ENCODE peak calls at places on chromosome 6, in ten cellular contexts. Z, R, P, B, F, X, V, Y, I and A are unnamed samples.

GRCh38 chr6:33851959-33852358 is 48.2 kb upstream of the MLN start:
- DNase-seq in Z (peak; percentile 31), R (no peak), P (peak; percentile 23), B (no peak), F (no peak), X (no peak), V (peak; percentile 54), Y (peak; percentile 60), I (no peak), A (no peak)

GRCh38 chr6:9380568-9380967 is 945.2 kb upstream of the SLC35B3 start:
- DNase-seq in Z (no peak), R (no peak), P (no peak), B (no peak), F (no peak), X (no peak), V (no peak), Y (no peak), I (no peak), A (no peak)

GRCh38 chr6:21992178-21992967 is 304.5 kb downstream of the PRL start:
- DNase-seq in Z (no peak), R (peak; percentile 89), P (peak; percentile 51), B (peak; percentile 80), F (no peak), X (no peak), V (no peak), Y (no peak), I (no peak), A (no peak)

GRCh38 chr6:84258268-84258667 is 30.8 kb upstream of the CEP162 start:
- DNase-seq in Z (no peak), R (no peak), P (peak; percentile 8), B (no peak), F (no peak), X (no peak), V (no peak), Y (no peak), I (no peak), A (no peak)

GRCh38 chr6:165987483-165988305 is 180.0 kb downstream of the TBXT start:
- DNase-seq in Z (peak; percentile 89), R (peak; percentile 86), P (peak; percentile 3), B (peak; percentile 98), F (peak; percentile 58), X (peak; percentile 78), V (no peak), Y (peak; percentile 85), I (no peak), A (no peak)

GRCh38 chr6:144265061-144265357 is 20.1 kb upstream of the UTRN start:
- DNase-seq in Z (no peak), R (peak; percentile 83), P (peak; percentile 11), B (peak; percentile 35), F (no peak), X (no peak), V (no peak), Y (no peak), I (no peak), A (no peak)

GRCh38 chr6:125899726-125900182 is 56.8 kb upstream of the HINT3 start:
- DNase-seq in Z (peak; percentile 72), R (no peak), P (no peak), B (no peak), F (no peak), X (no peak), V (no peak), Y (peak; percentile 4), I (no peak), A (no peak)

GRCh38 chr6:116902634-116903033 is 25.6 kb downstream of the RFX6 start:
- DNase-seq in Z (no peak), R (no peak), P (no peak), B (no peak), F (no peak), X (no peak), V (no peak), Y (no peak), I (no peak), A (no peak)

GRCh38 chr6:160238786-160239751 is 19.6 kb downstream of the SLC22A2 start:
- DNase-seq in Z (no peak), R (peak; percentile 51), P (no peak), B (no peak), F (no peak), X (no peak), V (no peak), Y (no peak), I (no peak), A (no peak)

GRCh38 chr6:24929255-24929654 is 6.5 kb downstream of the RIPOR2 start:
- DNase-seq in Z (no peak), R (no peak), P (no peak), B (no peak), F (no peak), X (no peak), V (no peak), Y (no peak), I (peak; percentile 81), A (no peak)

DNA sequence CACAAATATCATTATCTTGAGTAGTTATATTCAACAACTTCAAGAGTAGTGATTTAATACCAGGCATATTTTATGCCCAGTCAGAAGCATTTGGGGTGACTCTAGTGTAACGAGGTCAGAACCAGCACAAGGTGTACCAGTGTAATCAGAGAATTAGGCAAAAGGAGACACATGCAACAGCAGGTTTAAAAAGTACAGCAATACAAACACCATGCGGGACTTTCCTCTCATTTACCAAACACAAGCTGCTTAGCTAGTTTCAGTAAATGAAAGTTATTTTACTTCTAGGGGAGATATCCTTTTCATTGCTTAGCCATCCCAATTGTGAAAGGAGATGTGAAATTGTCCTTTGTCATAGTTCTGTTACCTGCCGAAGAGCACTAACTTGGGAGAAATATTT is 831 bp downstream of the FILIP1 start:
- DNase-seq in Z (no peak), R (no peak), P (no peak), B (no peak), F (no peak), X (no peak), V (no peak), Y (no peak), I (no peak), A (no peak)
- H3K4me3 ChIP-seq in Z (peak overlapping the region; percentile 43), R (no peak overlapping the region), P (peak overlapping the region; percentile 85), B (no peak overlapping the region), F (no peak overlapping the region), X (peak overlapping the region; percentile 80), V (no peak overlapping the region), Y (no peak overlapping the region), I (no peak overlapping the region), A (no peak overlapping the region)

GRCh38 chr6:15401120-15401519 is 155.3 kb downstream of the JARID2 start:
- DNase-seq in Z (no peak), R (no peak), P (no peak), B (no peak), F (no peak), X (no peak), V (no peak), Y (no peak), I (no peak), A (no peak)

GRCh38 chr6:15398657-15399287 is 152.9 kb downstream of the JARID2 start:
- DNase-seq in Z (no peak), R (no peak), P (no peak), B (no peak), F (no peak), X (no peak), V (no peak), Y (no peak), I (no peak), A (no peak)

GRCh38 chr6:15399651-15400470 is 154.0 kb downstream of the JARID2 start:
- DNase-seq in Z (peak; percentile 15), R (peak; percentile 79), P (peak; percentile 91), B (peak; percentile 82), F (peak; percentile 68), X (peak; percentile 72), V (no peak), Y (peak; percentile 55), I (no peak), A (no peak)

GRCh38 chr6:15401769-15402250 is 155.9 kb downstream of the JARID2 start:
- DNase-seq in Z (no peak), R (no peak), P (peak; percentile 48), B (no peak), F (no peak), X (no peak), V (no peak), Y (no peak), I (no peak), A (no peak)

DNA sequence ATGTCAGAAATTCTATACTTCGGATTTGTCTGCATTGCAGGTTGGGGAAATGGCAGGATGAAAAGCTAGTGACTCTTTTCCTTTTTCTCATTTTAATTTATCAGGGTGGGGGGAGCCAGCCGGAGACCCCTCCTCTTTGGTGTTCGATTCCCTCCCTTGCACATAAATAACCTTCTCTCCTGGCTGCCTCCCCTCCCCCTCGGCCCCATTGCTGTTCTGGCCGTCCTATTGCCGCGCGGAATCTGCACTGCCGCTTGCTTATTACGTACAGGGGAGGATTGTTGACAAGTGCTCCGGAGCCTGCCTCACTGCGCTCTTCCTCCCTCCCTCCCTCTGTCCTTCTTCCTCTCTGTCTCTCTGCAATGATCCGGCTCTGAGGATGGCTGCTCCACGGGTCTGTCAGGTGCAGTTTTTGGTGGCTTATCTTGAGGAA is 154.7 kb downstream of the JARID2 start:
- DNase-seq in Z (peak; percentile 15), R (no peak), P (no peak), B (peak; percentile 16), F (no peak), X (peak; percentile 65), V (no peak), Y (peak; percentile 61), I (no peak), A (no peak)
- H3K4me3 ChIP-seq in Z (peak overlapping the region; percentile 36), R (peak overlapping the region; percentile 36), P (peak overlapping the region; percentile 69), B (no peak overlapping the region), F (no peak overlapping the region), X (peak overlapping the region; percentile 66), V (peak overlapping the region; percentile 21), Y (peak overlapping the region; percentile 27), I (no peak overlapping the region), A (no peak overlapping the region)

DNA sequence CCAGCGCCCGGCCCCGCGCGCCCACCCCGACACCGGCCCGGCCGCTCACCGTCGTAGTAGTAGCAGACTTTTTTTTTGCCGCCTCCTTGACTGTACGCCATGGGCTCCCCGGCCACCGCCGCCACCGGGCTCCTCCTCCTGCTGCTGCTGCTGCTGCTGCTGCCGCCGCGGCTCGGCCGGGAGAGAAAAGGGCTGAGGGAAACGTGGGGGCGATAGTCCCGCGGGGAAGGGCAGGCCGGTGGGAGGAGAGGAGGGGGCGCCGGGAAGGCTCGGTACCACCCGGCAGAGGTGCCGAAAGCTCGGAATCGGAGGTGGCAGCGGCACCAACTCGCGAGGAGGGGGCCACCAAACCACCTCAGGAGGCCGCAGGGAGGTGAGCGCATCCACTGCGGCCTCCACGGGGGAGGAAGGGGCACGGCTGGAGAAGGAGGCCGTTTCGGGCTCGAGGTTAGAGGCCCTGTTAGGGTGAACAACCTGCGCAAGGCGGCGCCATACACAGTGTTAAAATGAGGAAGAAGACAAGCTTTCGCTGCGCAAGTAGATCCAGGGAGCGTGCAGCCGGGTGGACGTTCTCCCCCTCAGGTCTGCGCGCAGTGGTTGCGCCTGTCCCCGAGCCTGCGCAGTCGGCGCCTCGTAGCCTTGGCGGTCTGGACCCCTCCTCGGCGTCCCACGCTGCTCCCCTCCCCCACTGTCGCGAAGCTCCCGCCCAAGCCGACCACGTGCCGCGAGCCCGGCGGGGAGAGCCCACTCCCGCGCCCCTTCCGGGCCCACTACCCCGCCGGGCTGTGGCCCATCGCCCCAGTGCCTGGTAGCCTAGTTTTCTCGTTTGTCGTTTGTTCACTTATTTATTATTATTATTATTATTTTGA is at the start of gene HDAC2:
- DNase-seq in Z (peak; percentile 57), R (peak; percentile 78), P (peak; percentile 92), B (peak; percentile 77), F (peak; percentile 88), X (peak; percentile 90), V (peak; percentile 90), Y (peak; percentile 86), I (peak; percentile 95), A (no peak)
- H3K4me3 ChIP-seq in Z (peak within 1 kb of the TSS; percentile 93), R (peak within 1 kb of the TSS; percentile 96), P (peak within 1 kb of the TSS; percentile 92), B (peak within 1 kb of the TSS; percentile 97), F (peak within 1 kb of the TSS; percentile 92), X (peak within 1 kb of the TSS; percentile 96), V (peak within 1 kb of the TSS; percentile 82), Y (peak within 1 kb of the TSS; percentile 94), I (peak within 1 kb of the TSS; percentile 82), A (peak within 1 kb of the TSS; percentile 85)

GRCh38 chr6:89297695-89298351 is 17.3 kb downstream of the GABRR2 start:
- DNase-seq in Z (peak; percentile 64), R (peak; percentile 99), P (peak; percentile 81), B (peak; percentile 99), F (no peak), X (peak; percentile 73), V (peak; percentile 80), Y (peak; percentile 47), I (no peak), A (peak; percentile 73)
- H3K4me3 ChIP-seq in Z (no peak overlapping the region), R (no peak overlapping the region), P (no peak overlapping the region), B (no peak overlapping the region), F (no peak overlapping the region), X (peak overlapping the region; percentile 37), V (no peak overlapping the region), Y (no peak overlapping the region), I (no peak overlapping the region), A (no peak overlapping the region)